ENCODE peak calls at places on chromosome 5, in ten cellular contexts. M is NCI-H1105; Z is NCI-H1092 treated with DMSO at 0.1 percent for 48 hours; I is GDM1; O is effector memory CD4-positive, alpha-beta T cell; R is activated T-cell treated with anti-CD3 and anti-CD28 coated beads for 1 hour; J is activated CD8-positive, alpha-beta memory T cell treated with anti-CD3 and anti-CD28 coated beads, Interleukin-2, amount 50 U/mL, for 48 hours; Q is A172; A is fibroblast of the aortic adventitia; B is cardiac muscle cell. V is an unnamed sample.

GRCh38 chr5:173736923-173737412 is 120.5 kb upstream of the BOD1 start:
- DNase-seq in M (no peak), Z (no peak), I (no peak), O (no peak), R (no peak), J (no peak), Q (no peak), A (no peak), B (peak), V (no peak)

GRCh38 chr5:167777746-167778145 is 513.7 kb upstream of the WWC1 start:
- DNase-seq in M (no peak), Z (no peak), I (no peak), O (no peak), R (no peak), J (no peak), Q (no peak), A (no peak), B (no peak), V (no peak)

GRCh38 chr5:114387433-114387832 is 25.6 kb downstream of the KCNN2 start:
- DNase-seq in M (no peak), Z (no peak), I (no peak), O (no peak), R (no peak), J (no peak), Q (no peak), A (no peak), B (no peak), V (no peak)

GRCh38 chr5:87121315-87122170 is 146.1 kb upstream of the RASA1 start:
- DNase-seq in M (no peak), Z (no peak), I (peak), O (peak), R (no peak), J (no peak), Q (peak), A (peak), B (no peak), V (no peak)

GRCh38 chr5:57842376-57843015 is 359.9 kb upstream of the ACTBL2 start:
- DNase-seq in M (no peak), Z (no peak), I (no peak), O (no peak), R (no peak), J (no peak), Q (peak), A (no peak), B (no peak), V (no peak)

GRCh38 chr5:109532773-109533364 is 123.1 kb upstream of the PJA2 start:
- DNase-seq in M (no peak), Z (no peak), I (no peak), O (no peak), R (no peak), J (no peak), Q (peak), A (peak), B (no peak), V (no peak)

GRCh38 chr5:108521841-108522506 is 140.1 kb upstream of the FBXL17 start:
- DNase-seq in M (peak), Z (peak), I (peak), O (no peak), R (no peak), J (no peak), Q (peak), A (peak), B (peak), V (no peak)

GRCh38 chr5:102532126-102532525 is 33.3 kb upstream of the SLCO6A1 start:
- DNase-seq in M (no peak), Z (no peak), I (no peak), O (no peak), R (no peak), J (no peak), Q (no peak), A (peak), B (no peak), V (peak)

GRCh38 chr5:79357401-79357800 is 121.5 kb downstream of the JMY start:
- DNase-seq in M (no peak), Z (no peak), I (no peak), O (no peak), R (no peak), J (no peak), Q (no peak), A (peak), B (no peak), V (no peak)

GRCh38 chr5:175385691-175386360 is 58.2 kb downstream of the DRD1 start:
- DNase-seq in M (peak), Z (peak), I (no peak), O (no peak), R (no peak), J (no peak), Q (no peak), A (no peak), B (no peak), V (no peak)

V was measured in Right ventricle myocardium superior.